ENCODE peak calls at places on chromosomes 12 and 14, in seven cellular contexts. Y is heart left ventricle, R is transverse colon, F is IMR-90, P is fibroblast of lung, V is colonic mucosa, A is H9. J is an unnamed sample. For H3K4me1, the result is how much of the 10 kb centered on the place peaks cover.

GRCh38 chr12:69621551-69621950 is 10.8 kb upstream of the LRRC10 start:
- DNase-seq in A (no peak), R (no peak), F (no peak), Y (no peak), V (no peak), P (no peak), J (no peak)

GRCh38 chr12:114311966-114312365 is 94.0 kb downstream of the TBX5 start:
- DNase-seq in R (no peak), A (no peak), F (peak), Y (no peak), V (no peak), P (peak), J (no peak)

GRCh38 chr12:54038260-54038759 is 5.5 kb downstream of the HOXC5 start:
- DNase-seq in P (no peak), Y (no peak), A (no peak), V (no peak), F (no peak), R (no peak), J (no peak)

GRCh38 chr12:68631177-68631576 is 20.5 kb downstream of the RAP1B start:
- DNase-seq in F (peak), P (no peak), R (no peak), V (no peak), A (no peak), Y (no peak), J (no peak)

GRCh38 chr14:68349900-68350323 is 443.0 kb downstream of the ZFP36L1 start:
- DNase-seq in Y (no peak), P (peak), V (no peak), F (peak), R (no peak), A (no peak), J (no peak)

GRCh38 chr14:68673464-68673863 is 119.4 kb downstream of the ZFP36L1 start:
- DNase-seq in P (no peak), F (no peak), A (no peak), Y (no peak), V (no peak), R (no peak), J (no peak)

GRCh38 chr12:58541300-58541690 is 379.0 kb downstream of the LRIG3 start:
- DNase-seq in R (no peak), V (no peak), P (no peak), Y (no peak), F (peak), A (no peak), J (no peak)

GRCh38 chr14:104692939-104693315 is 3.5 kb downstream of the INF2 start:
- DNase-seq in Y (no peak), F (no peak), A (no peak), V (no peak), P (no peak), R (no peak), J (no peak)

GRCh38 chr12:81558031-81558430 is 201.1 kb downstream of the PPFIA2 start:
- DNase-seq in F (peak), R (no peak), Y (no peak), A (no peak), V (no peak), P (peak), J (no peak)

GRCh38 chr14:102693006-102693755 is 84.1 kb upstream of the TRAF3 start:
- DNase-seq in V (no peak), Y (no peak), F (no peak), A (no peak), R (no peak), P (no peak), J (no peak)

GRCh38 chr12:49533331-49533730 is 5.5 kb upstream of the KCNH3 start:
- DNase-seq in Y (no peak), P (no peak), R (no peak), A (peak), V (no peak), F (no peak), J (no peak)

GRCh38 chr14:72033331-72033730 is 101.1 kb downstream of the RGS6 start:
- DNase-seq in F (no peak), A (no peak), V (no peak), P (no peak), Y (no peak), R (no peak), J (no peak)

GRCh38 chr12:101857043-101857558 is 20.3 kb upstream of the DRAM1 start:
- DNase-seq in P (peak), V (no peak), Y (no peak), F (peak), A (no peak), R (no peak), J (peak)

GRCh38 chr14:55092326-55092725 is 36.7 kb upstream of the LGALS3 start:
- DNase-seq in A (no peak), F (no peak), P (no peak), R (no peak), V (no peak), Y (no peak), J (no peak)

GRCh38 chr14:59333668-59334067 is 131.5 kb downstream of the GPR135 start:
- DNase-seq in R (no peak), Y (peak), A (no peak), F (peak), V (no peak), P (peak), J (peak)

GRCh38 chr12:11822071-11822818 is 172.8 kb downstream of the ETV6 start:
- DNase-seq in Y (no peak), V (no peak), F (peak), P (peak), R (peak), A (no peak), J (peak)

GRCh38 chr12:81257952-81258551 is 180.2 kb downstream of the ACSS3 start:
- DNase-seq in R (no peak), P (peak), A (no peak), Y (no peak), V (no peak), F (peak), J (peak)

GRCh38 chr12:123772074-123772473 is 10.0 kb downstream of the DNAH10 start:
- DNase-seq in F (no peak), Y (no peak), A (no peak), R (no peak), V (no peak), P (no peak), J (no peak)

GRCh38 chr12:63668028-63668799 is at the start of gene DPY19L2:
- DNase-seq in P (peak), R (peak), V (peak), F (peak), Y (peak), A (peak), J (peak)

GRCh38 chr12:77130193-77130592 is 64.8 kb upstream of the E2F7 start:
- DNase-seq in P (no peak), A (no peak), R (no peak), F (no peak), V (no peak), Y (no peak), J (no peak)

GRCh38 chr14:40312296-40312695 is 880.1 kb upstream of the FBXO33 start:
- DNase-seq in A (no peak), P (no peak), V (no peak), Y (no peak), R (no peak), F (no peak), J (no peak)

GRCh38 chr14:50816419-50817047 is 14.4 kb downstream of the NIN start:
- DNase-seq in R (no peak), Y (no peak), F (peak), A (no peak), V (no peak), P (peak), J (no peak)
- H3K4me1 ChIP-seq in R (under half), Y (under half), F (under half), A (under half), V (under half), P (under half), J (under half)

DNA sequence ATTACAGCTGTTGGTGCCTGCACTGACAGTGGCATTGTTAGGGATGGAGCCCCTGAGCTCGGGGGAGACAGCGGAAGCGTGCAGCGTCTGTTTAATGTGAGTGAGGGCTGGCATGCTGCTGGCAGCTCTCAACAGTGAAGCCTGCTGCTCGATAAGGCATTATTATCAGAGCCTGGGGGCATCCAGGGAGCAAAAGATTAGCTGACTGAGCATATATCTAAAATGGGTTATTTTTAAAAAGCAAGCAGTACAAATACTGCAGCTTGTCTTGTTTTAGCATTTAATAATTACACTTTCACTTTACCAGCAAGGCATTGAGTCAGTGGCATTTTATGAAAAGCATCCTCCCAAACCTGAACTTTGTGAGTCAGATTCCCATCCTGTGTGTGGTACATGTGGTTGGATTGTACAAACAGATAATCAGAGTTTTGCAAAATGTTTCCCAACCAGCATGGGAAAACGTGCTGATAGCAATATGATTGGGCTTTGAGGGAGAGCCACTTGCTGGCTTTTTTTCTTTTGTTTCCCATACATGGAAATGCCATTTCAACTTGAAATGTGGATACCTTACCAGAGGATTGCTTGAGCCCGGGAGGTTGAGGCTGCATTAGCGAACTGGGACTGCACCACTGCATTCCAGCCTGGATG is 150.8 kb downstream of the PRKCH start:
- DNase-seq in P (peak), V (no peak), F (peak), A (no peak), Y (peak), R (no peak), J (peak)
- H3K4me1 ChIP-seq in P (under half), V (under half), F (under half), A (under half), Y (half or more), R (half or more), J (half or more)

GRCh38 chr12:108697905-108698304 is 33.4 kb downstream of the CORO1C start:
- DNase-seq in Y (no peak), V (no peak), R (no peak), F (no peak), P (no peak), A (no peak), J (no peak)

GRCh38 chr12:108694812-108695278 is 36.5 kb downstream of the CORO1C start:
- DNase-seq in V (no peak), P (no peak), Y (no peak), F (peak), A (no peak), R (no peak), J (peak)

GRCh38 chr12:108699955-108700563 is 31.3 kb downstream of the CORO1C start:
- DNase-seq in A (no peak), R (no peak), V (no peak), F (peak), P (peak), Y (no peak), J (no peak)

GRCh38 chr12:108696111-108696995 is 35.0 kb downstream of the CORO1C start:
- DNase-seq in Y (no peak), A (no peak), V (no peak), P (peak), F (peak), R (no peak), J (peak)

GRCh38 chr12:108696996-108697290 is 34.4 kb downstream of the CORO1C start:
- DNase-seq in Y (no peak), A (no peak), P (no peak), R (no peak), V (no peak), F (no peak), J (no peak)
- H3K4me1 ChIP-seq in Y (half or more), A (under half), P (half or more), R (under half), V (under half), F (under half), J (half or more)

GRCh38 chr12:113095405-113095804 is 38.9 kb downstream of the DTX1 start:
- DNase-seq in R (no peak), Y (no peak), P (no peak), A (no peak), F (no peak), V (no peak), J (no peak)
- H3K4me1 ChIP-seq in R (under half), Y (under half), P (under half), A (under half), F (under half), V (under half), J (under half)

DNA sequence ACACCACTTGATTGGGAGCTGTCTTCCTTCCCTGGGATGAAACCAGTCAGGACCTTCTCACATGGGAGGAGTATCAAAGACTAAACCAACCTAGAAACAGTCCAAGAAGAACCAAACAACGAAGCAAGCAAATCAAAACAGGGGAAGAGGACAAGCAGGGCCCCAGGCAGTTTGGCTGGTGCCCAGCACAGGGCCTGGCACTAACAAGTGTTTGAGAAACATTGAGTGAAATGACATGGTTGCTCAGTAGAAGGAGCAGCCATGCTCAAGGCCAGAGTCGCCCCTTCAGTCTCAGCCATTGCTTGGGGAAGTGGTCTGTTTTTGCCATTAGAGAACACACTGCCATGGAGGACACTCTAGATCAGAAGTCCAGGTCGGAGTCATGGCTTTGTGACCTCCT is 323.1 kb downstream of the CACNA1C start:
- DNase-seq in V (no peak), Y (no peak), R (no peak), F (no peak), P (no peak), A (no peak), J (no peak)
- H3K4me1 ChIP-seq in V (under half), Y (half or more), R (under half), F (under half), P (under half), A (under half), J (under half)